ENCODE peak calls at places on chromosomes 6 and 20, in ten cellular contexts. A is uterus, I is A549, K is ovary, R is spleen, L is stomach, P is IMR-90, C is body of pancreas, W is vagina, G is K562. X is an unnamed sample.

GRCh38 chr6:54473328-54473727 is 165.1 kb downstream of the TINAG start:
- DNase-seq in A (no peak), I (no peak), K (no peak), R (no peak), L (no peak), P (no peak), C (no peak), W (no peak), G (no peak), X (no peak)

GRCh38 chr6:49890988-49891387 is 24.7 kb upstream of the CRISP1 start:
- DNase-seq in A (no peak), I (no peak), K (no peak), R (no peak), L (no peak), P (no peak), C (no peak), W (no peak), G (no peak), X (no peak)

GRCh38 chr6:138162104-138162946 is 586 bp downstream of the ARFGEF3 start:
- DNase-seq in A (no peak), I (peak), K (no peak), R (peak), L (peak), P (no peak), C (peak), W (no peak), G (no peak), X (peak)

GRCh38 chr6:8499540-8499939 is 64.2 kb upstream of the SLC35B3 start:
- DNase-seq in A (no peak), I (no peak), K (no peak), R (no peak), L (no peak), P (no peak), C (no peak), W (no peak), G (no peak), X (no peak)

GRCh38 chr20:1657556-1658334 is at the start of gene SIRPG:
- DNase-seq in A (no peak), I (no peak), K (no peak), R (no peak), L (no peak), P (no peak), C (no peak), W (no peak), G (no peak), X (no peak)

GRCh38 chr6:92756912-92757311 is 662.4 kb downstream of the EPHA7 start:
- DNase-seq in A (no peak), I (no peak), K (no peak), R (no peak), L (no peak), P (peak), C (no peak), W (no peak), G (no peak), X (no peak)

GRCh38 chr6:46325561-46326525 is 155.1 kb upstream of the ENPP5 start:
- DNase-seq in A (no peak), I (no peak), K (no peak), R (peak), L (no peak), P (peak), C (no peak), W (no peak), G (no peak), X (no peak)

GRCh38 chr6:133888931-133889556 is at the start of gene TCF21:
- DNase-seq in A (peak), I (no peak), K (peak), R (no peak), L (peak), P (peak), C (no peak), W (no peak), G (no peak), X (no peak)

GRCh38 chr6:34362909-34363713 is 29.4 kb downstream of the NUDT3 start:
- DNase-seq in A (no peak), I (no peak), K (no peak), R (no peak), L (no peak), P (no peak), C (no peak), W (no peak), G (no peak), X (no peak)

GRCh38 chr6:3227363-3228045 is at the start of gene TUBB2B:
- DNase-seq in A (peak), I (no peak), K (no peak), R (no peak), L (no peak), P (peak), C (peak), W (no peak), G (no peak), X (no peak)

GRCh38 chr6:33860706-33861474 is 57.1 kb upstream of the MLN start:
- DNase-seq in A (no peak), I (no peak), K (no peak), R (no peak), L (no peak), P (peak), C (no peak), W (no peak), G (no peak), X (peak)

GRCh38 chr6:99219788-99220187 is 129.7 kb downstream of the FAXC start:
- DNase-seq in A (no peak), I (no peak), K (no peak), R (no peak), L (peak), P (no peak), C (peak), W (no peak), G (peak), X (no peak)

GRCh38 chr6:55617272-55617671 is 38.3 kb upstream of the HMGCLL1 start:
- DNase-seq in A (no peak), I (no peak), K (no peak), R (no peak), L (no peak), P (peak), C (peak), W (no peak), G (peak), X (no peak)

GRCh38 chr6:151409260-151409659 is 17.9 kb upstream of the ZBTB2 start:
- DNase-seq in A (no peak), I (no peak), K (no peak), R (no peak), L (no peak), P (no peak), C (no peak), W (no peak), G (no peak), X (no peak)

GRCh38 chr6:56839533-56840183 is 115.2 kb upstream of the BEND6 start:
- DNase-seq in A (no peak), I (no peak), K (no peak), R (no peak), L (no peak), P (no peak), C (no peak), W (no peak), G (no peak), X (no peak)

GRCh38 chr20:20711413-20711812 is 1.0 kb downstream of the RALGAPA2 start:
- DNase-seq in A (no peak), I (no peak), K (no peak), R (peak), L (no peak), P (no peak), C (peak), W (peak), G (no peak), X (no peak)

GRCh38 chr6:291697-292505 is at the start of gene DUSP22:
- DNase-seq in A (peak), I (peak), K (peak), R (peak), L (peak), P (peak), C (peak), W (no peak), G (peak), X (peak)

GRCh38 chr6:74447013-74447412 is 751.0 kb downstream of the CD109 start:
- DNase-seq in A (no peak), I (peak), K (no peak), R (no peak), L (no peak), P (peak), C (no peak), W (no peak), G (no peak), X (no peak)

GRCh38 chr20:47348539-47349142 is 7.9 kb downstream of the ZMYND8 start:
- DNase-seq in A (no peak), I (no peak), K (no peak), R (no peak), L (no peak), P (no peak), C (no peak), W (no peak), G (no peak), X (no peak)

GRCh38 chr20:59006864-59007757 is at the start of gene CTSZ:
- DNase-seq in A (peak), I (peak), K (peak), R (peak), L (peak), P (no peak), C (peak), W (no peak), G (peak), X (peak)

GRCh38 chr20:37202267-37202943 is 23.1 kb upstream of the MROH8 start:
- DNase-seq in A (peak), I (peak), K (peak), R (no peak), L (no peak), P (peak), C (peak), W (no peak), G (peak), X (no peak)

GRCh38 chr6:149935246-149935645 is 6.6 kb upstream of the ULBP2 start:
- DNase-seq in A (no peak), I (no peak), K (no peak), R (no peak), L (no peak), P (peak), C (no peak), W (peak), G (no peak), X (no peak)

GRCh38 chr20:36881888-36882287 is 6.0 kb downstream of the TLDC2 start:
- DNase-seq in A (no peak), I (no peak), K (no peak), R (no peak), L (no peak), P (no peak), C (no peak), W (no peak), G (no peak), X (no peak)

GRCh38 chr20:19889011-19889953 is 127.9 kb upstream of the NAA20 start:
- DNase-seq in A (peak), I (no peak), K (peak), R (peak), L (no peak), P (peak), C (peak), W (no peak), G (no peak), X (no peak)

GRCh38 chr6:12149944-12150510 is 137.9 kb downstream of the HIVEP1 start:
- DNase-seq in A (no peak), I (no peak), K (no peak), R (no peak), L (no peak), P (no peak), C (no peak), W (no peak), G (no peak), X (no peak)

GRCh38 chr6:136783021-136783420 is 9.3 kb downstream of the MAP3K5 start:
- DNase-seq in A (no peak), I (no peak), K (no peak), R (no peak), L (no peak), P (no peak), C (no peak), W (no peak), G (no peak), X (no peak)

GRCh38 chr6:159606786-159607185 is 86.3 kb downstream of the SOD2 start:
- DNase-seq in A (no peak), I (no peak), K (no peak), R (no peak), L (no peak), P (peak), C (no peak), W (no peak), G (no peak), X (no peak)

GRCh38 chr20:16530201-16530681 is 43.0 kb downstream of the KIF16B start:
- DNase-seq in A (no peak), I (peak), K (no peak), R (no peak), L (peak), P (peak), C (no peak), W (no peak), G (no peak), X (no peak)

GRCh38 chr6:7763896-7764295 is 38.0 kb downstream of the BMP6 start:
- DNase-seq in A (no peak), I (no peak), K (no peak), R (no peak), L (no peak), P (no peak), C (no peak), W (no peak), G (no peak), X (no peak)

GRCh38 chr6:109102762-109103161 is 7.5 kb downstream of the CEP57L1 start:
- DNase-seq in A (no peak), I (no peak), K (no peak), R (no peak), L (no peak), P (no peak), C (no peak), W (no peak), G (peak), X (no peak)

GRCh38 chr6:114839019-114839418 is 496.2 kb upstream of the HS3ST5 start:
- DNase-seq in A (no peak), I (no peak), K (no peak), R (no peak), L (no peak), P (no peak), C (no peak), W (no peak), G (no peak), X (no peak)
- TF ChIP-seq CTCF in A (no peak), I (no peak), K (no peak), R (no peak), L (no peak), P (no peak), C (no peak), W (no peak), G (no peak), X (no peak)

GRCh38 chr6:5136856-5137255 is 51.7 kb downstream of the PPP1R3G start:
- DNase-seq in A (no peak), I (no peak), K (no peak), R (no peak), L (no peak), P (no peak), C (no peak), W (no peak), G (no peak), X (no peak)

GRCh38 chr6:5135783-5136376 is 50.7 kb downstream of the PPP1R3G start:
- DNase-seq in A (no peak), I (no peak), K (no peak), R (no peak), L (no peak), P (no peak), C (peak), W (no peak), G (no peak), X (no peak)

GRCh38 chr6:5133943-5134342 is 48.8 kb downstream of the PPP1R3G start:
- DNase-seq in A (no peak), I (no peak), K (no peak), R (no peak), L (no peak), P (no peak), C (no peak), W (no peak), G (no peak), X (no peak)

GRCh38 chr6:5130135-5130866 is 45.2 kb downstream of the PPP1R3G start:
- DNase-seq in A (no peak), I (no peak), K (no peak), R (no peak), L (no peak), P (no peak), C (no peak), W (no peak), G (no peak), X (no peak)

DNA sequence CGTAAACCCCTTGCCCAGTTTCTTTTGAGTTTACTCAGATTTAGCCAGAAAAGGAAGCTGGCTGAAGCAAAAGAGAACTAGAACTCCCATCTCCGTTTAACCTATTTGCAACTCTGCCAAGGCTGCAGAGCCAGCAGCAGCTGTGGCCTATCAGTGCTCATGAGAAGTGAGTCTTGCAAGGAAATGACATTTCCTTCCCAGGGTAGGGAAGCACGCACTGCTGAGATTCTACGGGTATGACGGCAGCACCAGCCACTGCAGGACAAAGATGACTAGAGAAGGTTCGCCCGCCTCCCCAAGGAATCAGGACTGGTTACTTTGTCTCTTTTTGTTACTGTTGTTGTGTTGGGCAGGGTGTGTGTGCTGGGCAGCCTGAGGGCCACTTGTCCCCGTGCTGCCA is 47.6 kb downstream of the PPP1R3G start:
- DNase-seq in A (peak), I (no peak), K (peak), R (peak), L (peak), P (peak), C (peak), W (no peak), G (no peak), X (no peak)
- TF ChIP-seq POLR2A in A (no peak), I (no peak), K (no peak), R (peak), L (no peak), P (peak), C (peak), W (no peak), G (no peak), X (no peak)

GRCh38 chr6:20946037-20946436 is 411.8 kb downstream of the CDKAL1 start:
- DNase-seq in A (no peak), I (no peak), K (no peak), R (no peak), L (no peak), P (peak), C (no peak), W (no peak), G (peak), X (no peak)
- TF ChIP-seq CTCF in A (no peak), I (no peak), K (no peak), R (no peak), L (no peak), P (peak), C (no peak), W (no peak), G (no peak), X (no peak)

GRCh38 chr6:30075094-30075986 is at the start of gene RNF39:
- DNase-seq in A (no peak), I (no peak), K (peak), R (no peak), L (no peak), P (no peak), C (peak), W (no peak), G (peak), X (peak)
- TF ChIP-seq POLR2A in A (peak), I (no peak), K (no peak), R (no peak), L (no peak), P (no peak), C (peak), W (peak), G (no peak), X (no peak)

GRCh38 chr6:156982168-156982567 is 205.0 kb downstream of the ARID1B start:
- DNase-seq in A (no peak), I (no peak), K (no peak), R (no peak), L (no peak), P (no peak), C (no peak), W (no peak), G (no peak), X (no peak)

GRCh38 chr6:156988276-156989158 is 211.3 kb downstream of the ARID1B start:
- DNase-seq in A (no peak), I (no peak), K (no peak), R (no peak), L (no peak), P (no peak), C (no peak), W (no peak), G (peak), X (no peak)

GRCh38 chr6:156989159-156989806 is 212.1 kb downstream of the ARID1B start:
- DNase-seq in A (no peak), I (no peak), K (no peak), R (no peak), L (no peak), P (no peak), C (no peak), W (no peak), G (no peak), X (no peak)

GRCh38 chr6:156984178-156984738 is 207.1 kb downstream of the ARID1B start:
- DNase-seq in A (no peak), I (no peak), K (no peak), R (no peak), L (no peak), P (no peak), C (no peak), W (no peak), G (no peak), X (no peak)

DNA sequence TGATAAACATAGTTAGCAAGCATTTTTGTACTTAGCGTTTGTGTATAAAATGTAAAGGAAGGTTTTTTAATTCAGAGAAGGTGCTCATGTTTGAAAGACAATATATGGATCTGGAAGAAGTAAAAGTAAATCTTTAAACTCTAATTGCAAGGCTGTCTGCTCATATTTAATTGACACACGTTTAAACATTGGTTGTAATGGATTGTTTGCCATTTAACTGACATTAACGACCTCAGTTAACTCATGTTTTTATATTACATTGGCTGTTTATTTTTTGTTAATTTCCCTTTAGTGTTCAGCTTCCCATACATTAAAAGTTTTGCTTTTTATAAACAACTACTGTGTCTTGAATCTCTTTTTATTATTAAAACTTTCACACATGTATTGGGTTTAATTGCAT is 208.1 kb downstream of the ARID1B start:
- DNase-seq in A (no peak), I (no peak), K (no peak), R (no peak), L (no peak), P (no peak), C (no peak), W (no peak), G (no peak), X (no peak)
- TF ChIP-seq CTCF in A (no peak), I (no peak), K (no peak), R (no peak), L (no peak), P (no peak), C (no peak), W (no peak), G (no peak), X (no peak)

DNA sequence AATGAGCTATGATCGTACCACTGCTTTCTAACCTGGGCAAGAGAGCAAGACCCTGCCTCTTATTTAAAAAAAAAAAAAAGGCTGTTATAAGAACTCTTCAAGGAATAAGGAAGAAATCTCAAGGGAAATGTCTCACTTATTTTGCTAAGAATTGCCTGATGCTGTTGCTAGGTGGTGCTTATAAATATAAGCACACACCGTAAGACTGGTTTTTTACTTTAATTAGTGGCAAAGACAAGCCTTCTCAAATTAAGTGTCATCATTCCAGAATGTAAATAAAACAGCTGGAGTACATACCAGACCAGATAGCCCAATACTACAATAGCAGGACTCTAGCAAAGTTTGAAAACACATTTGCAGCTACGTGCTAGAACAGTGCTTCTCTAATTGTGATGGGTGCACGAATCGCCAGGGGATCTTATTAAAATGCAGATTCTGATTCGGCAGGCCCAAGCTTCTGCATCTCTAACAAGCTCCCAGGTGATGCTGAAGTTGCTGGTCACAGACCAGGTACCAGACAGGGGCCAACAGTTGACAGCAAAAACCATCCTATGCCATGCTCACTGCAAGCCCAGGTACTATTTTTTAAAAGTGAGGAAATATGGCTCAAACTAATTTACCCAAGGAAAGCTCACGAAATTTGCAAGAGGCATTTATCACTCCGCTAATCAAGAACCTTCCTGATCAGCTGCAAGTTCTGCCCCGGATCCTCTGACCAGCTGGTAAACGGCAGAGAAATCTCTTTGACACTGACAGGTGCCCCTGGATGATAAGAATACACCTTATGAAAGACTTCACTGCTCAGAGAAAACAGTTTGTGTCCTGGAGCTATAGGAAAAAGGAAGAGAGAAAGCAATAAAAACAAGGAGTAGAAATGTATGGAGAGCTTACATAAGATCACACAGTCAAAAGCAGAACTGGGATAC is 6.6 kb downstream of the CNKSR3 start:
- DNase-seq in A (no peak), I (no peak), K (no peak), R (no peak), L (no peak), P (no peak), C (no peak), W (no peak), G (no peak), X (no peak)
- TF ChIP-seq POLR2A in A (no peak), I (no peak), K (no peak), R (no peak), L (no peak), P (no peak), C (no peak), W (no peak), G (no peak), X (no peak)

GRCh38 chr6:37691904-37692806 is 5.5 kb downstream of the MDGA1 start:
- DNase-seq in A (peak), I (peak), K (peak), R (peak), L (peak), P (peak), C (peak), W (no peak), G (peak), X (peak)
- TF ChIP-seq CTCF in A (peak), I (peak), K (peak), R (peak), L (peak), P (peak), C (peak), W (peak), G (peak), X (peak)